ENCODE peak calls at places on chromosomes 6 and 20, in ten cellular contexts. P, F, R, I, D, Z, L, A, V and S are unnamed samples.
A peak's percentile ranks its signal among the peaks of the same experiment; 100 is the strongest.

GRCh38 chr20:57535297-57535696 is 10.4 kb upstream of the CTCFL start:
- DNase-seq in P (no peak), F (no peak), R (no peak), I (no peak), D (no peak), Z (no peak), L (no peak), A (no peak), V (no peak), S (no peak)

GRCh38 chr6:159008656-159009288 is 8.8 kb upstream of the RSPH3 start:
- DNase-seq in P (no peak), F (no peak), R (peak; percentile 62), I (no peak), D (peak; percentile 35), Z (no peak), L (peak; percentile 38), A (peak; percentile 71), V (no peak), S (no peak)

GRCh38 chr6:26445934-26446667 is 5.8 kb downstream of the BTN3A3 start:
- DNase-seq in P (no peak), F (no peak), R (no peak), I (no peak), D (no peak), Z (no peak), L (no peak), A (peak; percentile 92), V (no peak), S (peak; percentile 57)

GRCh38 chr20:39070484-39071231 is 108.5 kb downstream of the DHX35 start:
- DNase-seq in P (no peak), F (no peak), R (peak; percentile 63), I (no peak), D (peak; percentile 62), Z (no peak), L (peak; percentile 70), A (no peak), V (no peak), S (no peak)

GRCh38 chr6:156396791-156397418 is 380.3 kb upstream of the ARID1B start:
- DNase-seq in P (peak; percentile 47), F (peak; percentile 15), R (no peak), I (peak; percentile 32), D (no peak), Z (no peak), L (no peak), A (no peak), V (no peak), S (no peak)

GRCh38 chr20:56736285-56736857 is 107.3 kb downstream of the TFAP2C start:
- DNase-seq in P (peak; percentile 57), F (no peak), R (no peak), I (no peak), D (no peak), Z (no peak), L (no peak), A (no peak), V (no peak), S (no peak)

GRCh38 chr6:20826378-20826777 is 292.1 kb downstream of the CDKAL1 start:
- DNase-seq in P (no peak), F (no peak), R (peak; percentile 50), I (no peak), D (peak; percentile 89), Z (no peak), L (peak; percentile 51), A (no peak), V (no peak), S (no peak)

GRCh38 chr6:170049641-170050491 is 241.0 kb downstream of the DLL1 start:
- DNase-seq in P (no peak), F (no peak), R (peak; percentile 57), I (peak; percentile 32), D (peak; percentile 9), Z (no peak), L (no peak), A (no peak), V (no peak), S (no peak)

GRCh38 chr6:3745566-3746118 is 5.9 kb downstream of the PXDC1 start:
- DNase-seq in P (no peak), F (no peak), R (no peak), I (no peak), D (no peak), Z (no peak), L (no peak), A (no peak), V (no peak), S (no peak)

GRCh38 chr20:208937-209566 is 18.0 kb upstream of the DEFB129 start:
- DNase-seq in P (no peak), F (no peak), R (peak; percentile 76), I (no peak), D (peak; percentile 88), Z (no peak), L (peak; percentile 64), A (peak; percentile 58), V (peak; percentile 39), S (peak; percentile 41)

GRCh38 chr6:160174681-160175080 is 53.1 kb downstream of the SLC22A1 start:
- DNase-seq in P (no peak), F (no peak), R (no peak), I (no peak), D (no peak), Z (no peak), L (no peak), A (no peak), V (no peak), S (no peak)

GRCh38 chr6:128238248-128238647 is 282.2 kb downstream of the PTPRK start:
- DNase-seq in P (no peak), F (no peak), R (no peak), I (no peak), D (no peak), Z (no peak), L (no peak), A (no peak), V (no peak), S (no peak)

GRCh38 chr6:47426524-47427302 is 50.9 kb upstream of the CD2AP start:
- DNase-seq in P (no peak), F (no peak), R (no peak), I (no peak), D (peak; percentile 33), Z (no peak), L (no peak), A (no peak), V (no peak), S (no peak)

GRCh38 chr6:33851959-33852358 is 48.2 kb upstream of the MLN start:
- DNase-seq in P (peak; percentile 78), F (no peak), R (peak; percentile 18), I (no peak), D (peak; percentile 11), Z (peak; percentile 20), L (peak; percentile 15), A (peak; percentile 38), V (no peak), S (peak; percentile 33)

GRCh38 chr20:19566226-19566960 is 191.7 kb upstream of the RIN2 start:
- DNase-seq in P (no peak), F (no peak), R (no peak), I (no peak), D (peak; percentile 1), Z (no peak), L (no peak), A (no peak), V (no peak), S (no peak)

GRCh38 chr20:34956041-34956458 is 382 bp downstream of the MYH7B start:
- DNase-seq in P (no peak), F (no peak), R (no peak), I (no peak), D (no peak), Z (no peak), L (no peak), A (no peak), V (no peak), S (no peak)